ENCODE peak calls at places on chromosomes 16 and 17, in nine cellular contexts. K is HCT116, I is sigmoid colon, M is esophagus squamous epithelium, H is stomach, R is A549, P is ascending aorta, L is cardiac fibroblast, J is fibroblast of pulmonary artery. Z is an unnamed sample.

GRCh38 chr17:15452746-15453145 is 14.7 kb downstream of the CDRT4 start:
- DNase-seq in H (no peak), R (no peak), I (no peak), K (no peak), P (no peak), M (no peak), L (no peak), J (no peak), Z (no peak)

GRCh38 chr17:62860962-62861873 is 53.1 kb upstream of the MARCHF10 start:
- DNase-seq in H (no peak), P (no peak), M (no peak), R (no peak), L (peak; percentile 10), K (no peak), I (no peak), J (no peak), Z (no peak)

GRCh38 chr17:68384941-68385340 is 72.4 kb downstream of the WIPI1 start:
- DNase-seq in J (no peak), R (no peak), K (no peak), M (no peak), P (no peak), L (no peak), H (no peak), I (peak; percentile 58), Z (no peak)

GRCh38 chr17:3865166-3865565 is 19.1 kb upstream of the NCBP3 start:
- DNase-seq in M (no peak), L (no peak), K (no peak), J (peak; percentile 34), I (no peak), P (peak; percentile 47), R (no peak), H (no peak), Z (no peak)

GRCh38 chr17:64777413-64778101 is 115.5 kb upstream of the SMURF2 start:
- DNase-seq in I (peak; percentile 77), L (no peak), H (no peak), J (no peak), K (no peak), P (no peak), M (no peak), R (no peak), Z (no peak)

GRCh38 chr16:583470-583814 is 6.4 kb upstream of the RAB40C start:
- DNase-seq in R (no peak), H (no peak), J (no peak), P (no peak), M (no peak), L (no peak), I (no peak), K (no peak), Z (no peak)

GRCh38 chr17:72466199-72466598 is 345.4 kb downstream of the SOX9 start:
- DNase-seq in K (no peak), M (no peak), P (no peak), L (peak; percentile 43), R (peak; percentile 95), I (no peak), J (peak; percentile 51), H (peak; percentile 39), Z (peak; percentile 30)

GRCh38 chr17:77844681-77845080 is 113.8 kb upstream of the TNRC6C start:
- DNase-seq in J (no peak), K (no peak), I (no peak), P (no peak), H (no peak), M (no peak), R (no peak), L (no peak), Z (no peak)

GRCh38 chr16:85987750-85988078 is 88.8 kb downstream of the IRF8 start:
- DNase-seq in P (no peak), J (no peak), I (peak; percentile 35), M (no peak), K (no peak), R (no peak), H (no peak), L (peak; percentile 7), Z (no peak)

GRCh38 chr16:85988306-85988705 is 89.3 kb downstream of the IRF8 start:
- DNase-seq in H (no peak), K (no peak), L (no peak), I (peak; percentile 17), J (no peak), R (no peak), P (no peak), M (no peak), Z (no peak)

GRCh38 chr16:85988723-85989313 is 89.9 kb downstream of the IRF8 start:
- DNase-seq in P (no peak), H (no peak), L (no peak), J (no peak), M (no peak), K (no peak), R (no peak), I (peak; percentile 25), Z (no peak)

GRCh38 chr16:85984947-85985451 is 86.0 kb downstream of the IRF8 start:
- DNase-seq in L (no peak), I (peak; percentile 62), R (no peak), M (no peak), P (no peak), J (no peak), K (no peak), H (no peak), Z (no peak)

DNA sequence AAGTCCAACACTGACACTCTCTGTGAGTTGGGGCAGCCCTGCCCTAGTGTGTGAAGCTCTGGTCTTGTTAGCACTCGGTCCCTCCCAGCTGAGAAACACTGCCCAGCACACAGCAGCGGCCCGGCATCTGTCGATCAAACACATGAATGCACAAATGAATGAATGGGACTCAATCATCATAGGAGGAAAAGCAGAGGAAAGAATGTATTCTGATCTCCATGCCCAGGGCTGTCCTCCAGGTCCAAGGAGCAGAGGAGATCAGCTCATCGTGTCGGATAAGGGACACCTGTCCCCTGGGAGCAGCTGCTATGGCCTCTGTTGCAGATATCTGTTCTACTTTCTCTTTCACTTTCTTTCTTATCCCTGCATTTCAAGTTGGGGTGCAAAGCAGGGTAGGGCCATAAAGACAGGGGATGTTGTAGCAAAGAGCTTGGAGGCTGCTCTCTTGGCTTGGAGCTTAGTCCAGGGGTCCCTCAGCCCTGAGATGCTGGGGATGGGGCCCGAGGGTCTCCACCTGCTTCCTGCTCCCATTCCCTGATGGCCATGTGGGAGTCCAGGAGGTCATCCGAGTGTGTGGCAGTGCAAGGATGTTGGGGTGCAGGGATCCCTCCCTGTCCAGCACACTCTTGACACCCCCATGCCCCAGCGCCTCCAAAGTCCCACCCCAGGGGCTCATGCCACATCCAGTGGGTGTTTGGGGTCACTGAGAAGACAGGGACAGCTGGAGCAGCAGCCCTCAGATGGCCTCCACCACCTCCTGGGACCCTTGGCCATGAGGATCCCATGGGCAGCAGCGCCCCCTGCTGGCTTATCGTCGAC is 88.2 kb downstream of the IRF8 start:
- DNase-seq in J (no peak), R (no peak), M (no peak), I (peak; percentile 64), P (no peak), H (no peak), K (no peak), L (no peak), Z (no peak)
- TF ChIP-seq CTCF in J (peak; percentile 20), R (peak; percentile 50), M (peak; percentile 29), I (no peak), P (peak; percentile 55), H (peak; percentile 32), K (peak; percentile 85), L (peak; percentile 32), Z (peak; percentile 63)

GRCh38 chr17:58153046-58153445 is 4.9 kb downstream of the OR4D1 start:
- DNase-seq in H (no peak), J (no peak), M (no peak), L (no peak), P (no peak), I (no peak), R (no peak), K (no peak), Z (no peak)

GRCh38 chr17:58161566-58161965 is 5.2 kb upstream of the OR4D2 start:
- DNase-seq in K (no peak), I (no peak), J (no peak), L (no peak), P (no peak), H (no peak), R (no peak), M (no peak), Z (no peak)

GRCh38 chr17:58158181-58158580 is 8.6 kb upstream of the OR4D2 start:
- DNase-seq in M (no peak), I (no peak), K (no peak), P (no peak), L (no peak), J (no peak), R (no peak), H (no peak), Z (no peak)

GRCh38 chr17:58156839-58157803 is 8.9 kb downstream of the OR4D1 start:
- DNase-seq in M (no peak), K (no peak), L (peak; percentile 3), R (peak; percentile 50), P (no peak), I (no peak), J (no peak), H (no peak), Z (no peak)
- H3K4me3 ChIP-seq in M (peak overlapping the region; percentile 63), K (no peak overlapping the region), L (no peak overlapping the region), R (peak overlapping the region; percentile 51), P (peak overlapping the region; percentile 44), I (peak overlapping the region; percentile 32), J (no peak overlapping the region), H (peak overlapping the region; percentile 43), Z (peak overlapping the region; percentile 23)

DNA sequence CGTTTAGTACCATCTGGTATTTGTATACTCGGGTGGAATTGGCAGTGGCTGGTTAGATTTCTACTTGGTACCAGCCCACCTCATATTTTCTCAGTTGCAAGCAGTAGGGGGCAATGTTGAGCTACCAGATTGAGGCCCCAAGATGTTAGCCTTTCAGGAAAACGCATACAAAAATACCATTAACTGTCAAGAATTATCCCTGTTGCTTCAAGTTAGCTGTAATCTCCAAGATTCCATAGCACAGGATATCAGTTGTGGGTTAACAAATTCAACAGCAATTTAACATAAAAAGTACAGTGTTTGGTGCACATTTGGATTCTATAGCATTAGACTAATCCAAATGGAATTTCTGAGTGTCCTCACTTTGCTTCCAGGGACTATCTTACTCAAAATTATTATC is 188.2 kb downstream of the FTO start:
- DNase-seq in P (no peak), I (no peak), R (peak; percentile 62), K (peak; percentile 22), L (peak; percentile 87), H (peak; percentile 53), J (peak; percentile 86), M (no peak), Z (peak; percentile 5)
- TF ChIP-seq CTCF in P (peak; percentile 63), I (peak; percentile 53), R (peak; percentile 82), K (peak; percentile 79), L (peak; percentile 71), H (peak; percentile 71), J (peak; percentile 82), M (no peak), Z (peak; percentile 69)

DNA sequence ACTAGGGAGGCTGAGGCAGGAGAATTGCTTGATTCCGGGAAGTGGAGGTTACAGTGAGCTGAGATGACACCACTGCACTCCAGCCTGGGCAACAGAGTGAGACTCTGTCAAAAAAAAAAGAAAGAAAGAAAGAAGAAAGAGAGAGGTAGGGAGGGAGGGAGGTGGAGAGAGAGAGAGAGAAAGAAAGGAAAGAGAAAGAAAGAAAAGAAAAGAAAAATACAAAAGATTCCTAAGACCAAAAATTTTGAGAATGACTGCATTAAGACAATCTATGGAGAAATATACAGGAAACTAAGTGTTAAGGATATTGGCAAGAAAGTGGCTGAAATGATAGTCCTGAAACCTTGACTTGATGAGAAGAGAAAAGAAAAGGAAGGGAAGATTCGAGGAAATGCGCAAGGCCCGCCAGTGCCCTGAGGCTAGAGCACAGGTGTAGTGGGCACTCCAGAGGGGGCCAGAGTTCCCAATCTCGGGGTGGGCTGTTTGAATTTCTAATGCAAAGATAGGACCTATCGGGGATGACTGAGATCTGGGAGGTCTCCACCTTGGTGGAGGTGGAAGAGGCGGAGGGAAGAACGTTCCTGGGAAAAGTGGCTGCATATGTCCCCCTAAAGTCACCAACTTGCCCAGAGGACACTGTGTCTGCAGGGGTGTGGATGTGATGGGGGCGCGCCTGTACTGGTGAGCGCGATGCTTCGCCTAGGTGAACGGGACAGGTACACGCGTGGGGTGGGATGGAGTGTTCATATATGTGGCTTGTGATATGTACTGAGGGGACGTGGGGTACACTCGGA is 654 bp upstream of the SCNN1B start:
- DNase-seq in L (no peak), P (no peak), R (no peak), H (no peak), M (no peak), J (no peak), K (no peak), I (no peak), Z (no peak)
- H3K4me3 ChIP-seq in L (no peak overlapping the region), P (peak overlapping the region; percentile 16), R (peak overlapping the region; percentile 42), H (peak overlapping the region; percentile 43), M (peak overlapping the region; percentile 64), J (no peak overlapping the region), K (peak overlapping the region; percentile 26), I (peak overlapping the region; percentile 44), Z (peak overlapping the region; percentile 48)

Z was measured in GM12864.